ENCODE peak calls at places on chromosome 4, in seven cellular contexts. Q is naive B cell; M is stimulated activated naive CD8-positive, alpha-beta T cell treated with anti-CD3 and anti-CD28 coated beads, Interleukin-15, Interleukin-2, amounts not matched to agents 100 U/mL and 50 U/mL, for 24 hours; S is activated CD4-positive, alpha-beta T cell treated with anti-CD3 and anti-CD28 coated beads for 24 hours; O is choroid plexus epithelial cell; U is activated T-cell treated with anti-CD3 and anti-CD28 coated beads for 48 hours; P is NCI-H1092 treated with DMSO at 0.1 percent for 48 hours. G is an unnamed sample.

GRCh38 chr4:168480991-168481588 is 798 bp upstream of the DDX60L start:
- DNase-seq in Q (peak), P (peak), S (no peak), O (peak), U (no peak), M (peak), G (peak)

GRCh38 chr4:137468836-137469235 is 63.5 kb downstream of the PCDH18 start:
- DNase-seq in S (no peak), U (no peak), M (no peak), O (no peak), P (no peak), Q (no peak), G (no peak)

GRCh38 chr4:19776929-19777328 is 474.8 kb upstream of the SLIT2 start:
- DNase-seq in M (no peak), U (no peak), Q (no peak), S (no peak), O (peak), P (peak), G (no peak)

GRCh38 chr4:168508683-168509082 is 11.8 kb downstream of the PALLD start:
- DNase-seq in O (no peak), P (no peak), Q (no peak), U (no peak), S (no peak), M (no peak), G (no peak)

GRCh38 chr4:178185517-178185916 is 743.3 kb upstream of the AGA start:
- DNase-seq in U (no peak), P (no peak), Q (no peak), M (no peak), S (no peak), O (no peak), G (no peak)

GRCh38 chr4:73732759-73733431 is 7.5 kb upstream of the CXCL8 start:
- DNase-seq in U (no peak), Q (no peak), S (no peak), O (no peak), M (no peak), P (no peak), G (no peak)

GRCh38 chr4:86233681-86234080 is 126.2 kb downstream of the MAPK10 start:
- DNase-seq in S (no peak), O (peak), M (no peak), Q (no peak), U (no peak), P (no peak), G (no peak)

GRCh38 chr4:77437079-77437478 is 168.5 kb upstream of the CXCL13 start:
- DNase-seq in Q (no peak), O (no peak), P (no peak), U (no peak), M (no peak), S (no peak), G (no peak)

GRCh38 chr4:57077550-57078311 is 32.5 kb downstream of the IGFBP7 start:
- DNase-seq in M (no peak), Q (no peak), S (no peak), U (no peak), O (peak), P (no peak), G (no peak)

GRCh38 chr4:95013236-95013635 is 255.5 kb downstream of the BMPR1B start:
- DNase-seq in S (no peak), M (no peak), Q (no peak), U (no peak), O (peak), P (no peak), G (no peak)

GRCh38 chr4:83546796-83547195 is 10.9 kb downstream of the GPAT3 start:
- DNase-seq in O (no peak), S (no peak), Q (no peak), M (no peak), P (no peak), U (no peak), G (no peak)

GRCh38 chr4:83238393-83238792 is 46.2 kb downstream of the COQ2 start:
- DNase-seq in U (no peak), P (no peak), Q (no peak), S (no peak), O (no peak), M (no peak), G (no peak)

GRCh38 chr4:151407018-151407417 is 2.0 kb upstream of the FHIP1A start:
- DNase-seq in Q (no peak), S (no peak), P (no peak), O (no peak), M (no peak), U (no peak), G (no peak)

GRCh38 chr4:52657630-52658501 is 1.2 kb downstream of the USP46 start:
- DNase-seq in M (no peak), S (no peak), Q (no peak), O (peak), P (no peak), U (no peak), G (no peak)

GRCh38 chr4:151599876-151600275 is 160.9 kb downstream of the GATB start:
- DNase-seq in U (no peak), S (no peak), Q (no peak), O (peak), P (no peak), M (no peak), G (no peak)

GRCh38 chr4:10656988-10657387 is 27.6 kb downstream of the CLNK start:
- DNase-seq in M (no peak), S (no peak), U (no peak), Q (no peak), P (no peak), O (peak), G (no peak)

GRCh38 chr4:165874799-165875371 is 1.8 kb downstream of the TLL1 start:
- DNase-seq in Q (no peak), U (no peak), P (no peak), M (no peak), S (no peak), O (no peak), G (no peak)

GRCh38 chr4:141425124-141425523 is 204.4 kb downstream of the ZNF330 start:
- DNase-seq in S (no peak), M (no peak), Q (no peak), O (peak), U (no peak), P (no peak), G (no peak)

GRCh38 chr4:102817021-102817605 is 10.2 kb downstream of the UBE2D3 start:
- DNase-seq in M (no peak), O (no peak), Q (no peak), S (no peak), P (no peak), U (no peak), G (no peak)

GRCh38 chr4:52957791-52958190 is 95.7 kb downstream of the RASL11B start:
- DNase-seq in U (no peak), P (no peak), S (no peak), M (no peak), Q (no peak), O (peak), G (no peak)

GRCh38 chr4:120304801-120305200 is 238.2 kb upstream of the MAD2L1 start:
- DNase-seq in M (no peak), O (peak), S (no peak), P (no peak), Q (no peak), U (no peak), G (no peak)

GRCh38 chr4:121096629-121097028 is 24.3 kb upstream of the NDNF start:
- DNase-seq in U (no peak), Q (no peak), O (peak), M (no peak), P (peak), S (no peak), G (no peak)

GRCh38 chr4:169956441-169956840 is 69.8 kb downstream of the MFAP3L start:
- DNase-seq in S (no peak), O (no peak), P (no peak), Q (no peak), M (no peak), U (no peak), G (no peak)

GRCh38 chr4:20194079-20195013 is 57.4 kb upstream of the SLIT2 start:
- DNase-seq in M (no peak), S (no peak), O (peak), P (no peak), Q (no peak), U (no peak), G (no peak)

GRCh38 chr4:39591290-39591689 is 47.4 kb downstream of the SMIM14 start:
- DNase-seq in Q (no peak), M (no peak), O (peak), S (no peak), U (no peak), P (no peak), G (no peak)

GRCh38 chr4:39044947-39045734 is 12.9 kb upstream of the TMEM156 start:
- DNase-seq in O (peak), P (no peak), M (peak), Q (peak), U (peak), S (no peak), G (peak)

GRCh38 chr4:74223801-74224200 is 65.9 kb downstream of the MTHFD2L start:
- DNase-seq in U (no peak), M (no peak), O (peak), Q (no peak), P (no peak), S (no peak), G (no peak)

GRCh38 chr4:143232277-143232676 is 47.6 kb downstream of the USP38 start:
- DNase-seq in S (no peak), Q (no peak), O (no peak), P (no peak), U (no peak), M (no peak), G (no peak)

GRCh38 chr4:7291372-7292135 is 99.2 kb downstream of the SORCS2 start:
- DNase-seq in Q (no peak), O (peak), M (no peak), U (no peak), P (no peak), S (no peak), G (no peak)

GRCh38 chr4:163694385-163694784 is 199.9 kb downstream of the TMA16 start:
- DNase-seq in O (peak), U (no peak), S (no peak), M (no peak), Q (no peak), P (no peak), G (no peak)

GRCh38 chr4:139959398-139959797 is 194.6 kb downstream of the MAML3 start:
- DNase-seq in M (no peak), U (no peak), S (no peak), P (no peak), Q (no peak), O (no peak), G (no peak)

GRCh38 chr4:173218411-173219125 is 50.0 kb downstream of the GALNT7 start:
- DNase-seq in P (no peak), U (no peak), M (no peak), O (peak), Q (no peak), S (no peak), G (no peak)

GRCh38 chr4:21949073-21949457 is 493 bp upstream of the KCNIP4 start:
- DNase-seq in U (no peak), P (peak), S (no peak), M (no peak), Q (no peak), O (no peak), G (no peak)

GRCh38 chr4:20658456-20658855 is 41.8 kb upstream of the PACRGL start:
- DNase-seq in U (no peak), Q (no peak), O (no peak), P (no peak), S (no peak), M (no peak), G (no peak)